ENCODE peak calls at places on chromosome 16, in seven cellular contexts. C, I, X, G, T, U and M are unnamed samples.

GRCh38 chr16:31073073-31073822 is 792 bp downstream of the ZNF668 start:
- DNase-seq in C (peak), I (peak), X (peak), G (no peak), T (peak), U (peak), M (peak)

GRCh38 chr16:23318639-23319038 is 16.5 kb downstream of the SCNN1B start:
- DNase-seq in C (no peak), I (no peak), X (no peak), G (no peak), T (no peak), U (no peak), M (no peak)

GRCh38 chr16:84117482-84117843 is 721 bp upstream of the MBTPS1 start:
- DNase-seq in C (peak), I (no peak), X (no peak), G (no peak), T (no peak), U (no peak), M (peak)

GRCh38 chr16:65521685-65522338 is 399.9 kb upstream of the CDH11 start:
- DNase-seq in C (no peak), I (no peak), X (no peak), G (no peak), T (no peak), U (no peak), M (no peak)

GRCh38 chr16:79176987-79177386 is 423.6 kb downstream of the MAF start:
- DNase-seq in C (no peak), I (no peak), X (no peak), G (no peak), T (no peak), U (no peak), M (no peak)

GRCh38 chr16:23557779-23558330 is 328 bp downstream of the UBFD1 start:
- DNase-seq in C (no peak), I (no peak), X (peak), G (no peak), T (no peak), U (no peak), M (peak)

GRCh38 chr16:64162613-64163375 is 959.1 kb downstream of the CDH11 start:
- DNase-seq in C (no peak), I (no peak), X (no peak), G (no peak), T (no peak), U (no peak), M (no peak)

GRCh38 chr16:82470506-82471196 is 156.1 kb upstream of the CDH13 start:
- DNase-seq in C (no peak), I (no peak), X (peak), G (no peak), T (no peak), U (no peak), M (no peak)

GRCh38 chr16:63461248-63461841 is 1425.1 kb upstream of the CDH8 start:
- DNase-seq in C (peak), I (no peak), X (peak), G (no peak), T (peak), U (no peak), M (no peak)

GRCh38 chr16:4535627-4536108 is 2.9 kb downstream of the CDIP1 start:
- DNase-seq in C (no peak), I (no peak), X (no peak), G (no peak), T (no peak), U (no peak), M (no peak)

GRCh38 chr16:57800213-57801097 is 1.8 kb downstream of the KIFC3 start:
- DNase-seq in C (peak), I (no peak), X (no peak), G (no peak), T (no peak), U (peak), M (no peak)

GRCh38 chr16:14321542-14321941 is 250.4 kb downstream of the MRTFB start:
- DNase-seq in C (peak), I (no peak), X (no peak), G (no peak), T (no peak), U (peak), M (no peak)

GRCh38 chr16:67154578-67155304 is 3.9 kb upstream of the B3GNT9 start:
- DNase-seq in C (no peak), I (no peak), X (no peak), G (no peak), T (no peak), U (no peak), M (no peak)

GRCh38 chr16:67279296-67280089 is at the start of gene PLEKHG4:
- DNase-seq in C (peak), I (peak), X (peak), G (peak), T (peak), U (no peak), M (peak)

GRCh38 chr16:57623251-57624043 is 5.0 kb upstream of the ADGRG1 start:
- DNase-seq in C (no peak), I (no peak), X (peak), G (no peak), T (peak), U (peak), M (no peak)

GRCh38 chr16:23008041-23008440 is 141.2 kb downstream of the USP31 start:
- DNase-seq in C (no peak), I (no peak), X (no peak), G (no peak), T (no peak), U (no peak), M (no peak)

GRCh38 chr16:28069921-28070794 is 6.6 kb upstream of the GSG1L start:
- DNase-seq in C (no peak), I (no peak), X (no peak), G (no peak), T (no peak), U (no peak), M (no peak)

GRCh38 chr16:79500305-79500704 is 100.2 kb downstream of the MAF start:
- DNase-seq in C (no peak), I (no peak), X (no peak), G (no peak), T (no peak), U (no peak), M (no peak)

GRCh38 chr16:89292443-89293078 is 75.1 kb downstream of the ZNF778 start:
- DNase-seq in C (no peak), I (no peak), X (peak), G (no peak), T (no peak), U (no peak), M (no peak)

GRCh38 chr16:68954871-68955635 is 111.7 kb downstream of the TANGO6 start:
- DNase-seq in C (peak), I (no peak), X (no peak), G (no peak), T (no peak), U (no peak), M (no peak)

GRCh38 chr16:72084445-72084844 is 9.0 kb downstream of the TXNL4B start:
- DNase-seq in C (no peak), I (no peak), X (no peak), G (no peak), T (no peak), U (no peak), M (no peak)

GRCh38 chr16:28110479-28110878 is 47.0 kb upstream of the GSG1L start:
- DNase-seq in C (no peak), I (no peak), X (no peak), G (no peak), T (no peak), U (no peak), M (no peak)

GRCh38 chr16:30534368-30535105 is at the start of gene ZNF747:
- DNase-seq in C (peak), I (peak), X (peak), G (peak), T (peak), U (peak), M (peak)

GRCh38 chr16:7185689-7186088 is 147.0 kb upstream of the RBFOX1 start:
- DNase-seq in C (no peak), I (no peak), X (peak), G (no peak), T (no peak), U (peak), M (no peak)

GRCh38 chr16:29806096-29806579 is at the start of gene MAZ:
- DNase-seq in C (peak), I (no peak), X (no peak), G (no peak), T (no peak), U (peak), M (no peak)

GRCh38 chr16:68395806-68396205 is 52.5 kb downstream of the SMPD3 start:
- DNase-seq in C (no peak), I (no peak), X (no peak), G (no peak), T (no peak), U (no peak), M (no peak)

GRCh38 chr16:47777191-47777590 is 316.1 kb downstream of the PHKB start:
- DNase-seq in C (no peak), I (no peak), X (no peak), G (no peak), T (no peak), U (no peak), M (no peak)

GRCh38 chr16:16171332-16171919 is 51.9 kb downstream of the ABCC6 start:
- DNase-seq in C (no peak), I (no peak), X (no peak), G (no peak), T (no peak), U (no peak), M (no peak)

GRCh38 chr16:16166952-16167351 is 56.3 kb downstream of the ABCC6 start:
- DNase-seq in C (no peak), I (no peak), X (no peak), G (no peak), T (no peak), U (no peak), M (no peak)

GRCh38 chr16:16166085-16166484 is 57.2 kb downstream of the ABCC6 start:
- DNase-seq in C (no peak), I (no peak), X (no peak), G (no peak), T (no peak), U (no peak), M (no peak)

GRCh38 chr16:16169615-16170014 is 53.7 kb downstream of the ABCC6 start:
- DNase-seq in C (no peak), I (no peak), X (no peak), G (no peak), T (no peak), U (no peak), M (no peak)

DNA sequence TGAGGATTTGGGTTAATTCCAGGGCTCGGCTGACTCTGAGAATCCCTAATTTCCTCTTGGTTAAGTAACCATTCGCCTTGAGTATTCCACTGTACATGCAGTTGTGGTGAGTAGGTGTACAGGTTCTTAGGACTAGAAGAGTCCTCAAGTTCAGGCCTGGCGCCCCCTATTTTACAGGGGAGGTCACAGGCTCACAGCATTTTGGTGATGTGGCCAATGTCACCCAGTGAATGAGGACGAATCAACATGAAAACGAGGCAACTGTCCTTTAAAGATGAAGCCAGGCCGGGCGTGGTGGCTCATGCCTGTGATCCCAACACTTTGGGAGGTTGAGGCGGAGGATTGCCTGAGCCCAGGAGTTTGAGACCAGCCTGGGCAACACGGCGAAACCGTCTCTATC is 55.4 kb downstream of the ABCC6 start:
- DNase-seq in C (no peak), I (no peak), X (no peak), G (no peak), T (no peak), U (no peak), M (no peak)
- TF ChIP-seq TAF1 in C (no peak), I (no peak), X (no peak), G (no peak), T (no peak), U (no peak), M (no peak)

DNA sequence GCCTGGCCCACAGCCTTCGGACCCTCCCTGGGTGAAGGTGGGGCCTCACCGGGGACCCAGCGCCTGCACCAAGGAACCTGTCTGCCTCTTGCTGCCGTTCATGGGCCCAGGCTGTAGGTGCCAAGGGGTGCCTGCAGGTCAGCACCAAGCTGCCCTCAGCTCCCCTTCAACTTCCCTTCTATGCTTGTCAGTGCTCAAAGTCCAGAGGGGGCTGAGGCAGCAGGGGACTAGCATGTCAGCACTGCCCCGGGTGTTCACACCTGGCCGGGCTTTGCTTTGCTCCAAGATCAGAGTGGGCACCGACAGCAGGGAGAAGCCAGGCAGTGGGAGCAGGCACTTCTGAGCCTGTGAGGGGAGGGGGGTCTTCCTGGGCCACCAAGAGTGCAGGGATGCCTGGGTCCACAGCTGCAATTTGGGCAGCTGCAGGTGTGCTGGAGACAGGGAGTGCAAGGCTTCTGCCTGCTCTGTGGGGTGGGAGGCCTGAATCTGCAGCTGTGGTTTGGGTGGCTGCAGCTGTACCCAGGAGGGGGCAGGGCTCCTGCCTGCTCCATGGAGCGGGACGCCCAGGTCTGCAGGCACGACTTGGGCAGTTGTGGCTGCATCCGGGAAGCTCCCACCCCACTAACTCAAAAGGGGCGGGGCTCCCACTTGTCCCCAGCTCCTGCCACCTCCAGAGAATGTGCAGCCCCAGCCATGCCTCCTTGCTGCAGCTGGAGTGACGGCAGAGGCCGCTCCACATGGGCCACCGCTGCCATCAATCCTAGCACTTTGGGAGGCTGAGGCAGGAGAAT is 27.6 kb upstream of the PRM1 start:
- DNase-seq in C (no peak), I (peak), X (peak), G (peak), T (no peak), U (peak), M (no peak)
- TF ChIP-seq POLR2AphosphoS5 in C (no peak), I (peak), X (peak), G (no peak), T (no peak), U (no peak), M (peak)

GRCh38 chr16:1349351-1349750 is 2.3 kb downstream of the TSR3 start:
- DNase-seq in C (no peak), I (no peak), X (no peak), G (no peak), T (no peak), U (no peak), M (no peak)

GRCh38 chr16:1349951-1350350 is 1.7 kb downstream of the TSR3 start:
- DNase-seq in C (no peak), I (no peak), X (no peak), G (no peak), T (no peak), U (no peak), M (no peak)

GRCh38 chr16:1351582-1352362 is at the start of the genes GNPTG and TSR3:
- DNase-seq in C (peak), I (peak), X (peak), G (peak), T (peak), U (peak), M (peak)

GRCh38 chr16:1351215-1351581 is 480 bp downstream of the TSR3 start:
- DNase-seq in C (no peak), I (no peak), X (no peak), G (no peak), T (peak), U (no peak), M (no peak)

GRCh38 chr16:1350691-1351090 is 987 bp downstream of the TSR3 start:
- DNase-seq in C (no peak), I (no peak), X (no peak), G (no peak), T (no peak), U (no peak), M (no peak)
- TF ChIP-seq TAF1 in C (no peak), I (no peak), X (no peak), G (no peak), T (no peak), U (no peak), M (no peak)

DNA sequence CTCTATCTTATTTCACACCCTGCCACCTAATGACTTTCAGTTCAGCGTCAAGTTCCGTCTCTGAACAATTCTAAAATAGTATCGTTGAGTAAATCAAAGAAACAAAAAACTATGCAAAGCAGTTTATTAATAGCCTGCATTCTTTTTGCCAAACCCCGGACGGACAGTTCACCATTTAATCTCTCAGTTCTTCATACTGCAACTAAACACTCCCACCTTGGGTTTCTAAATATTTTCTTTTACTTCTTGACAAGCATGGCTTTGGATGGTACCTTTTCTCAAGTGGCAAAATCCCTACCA is 1.2 kb downstream of the MYH11 start:
- DNase-seq in C (no peak), I (no peak), X (no peak), G (no peak), T (no peak), U (no peak), M (no peak)
- TF ChIP-seq POLR2AphosphoS5 in C (no peak), I (no peak), X (no peak), G (no peak), T (no peak), U (no peak), M (no peak)

GRCh38 chr16:87824016-87824990 is 45.0 kb downstream of the SLC7A5 start:
- DNase-seq in C (no peak), I (no peak), X (no peak), G (no peak), T (no peak), U (no peak), M (no peak)

GRCh38 chr16:87822002-87822390 is 47.3 kb downstream of the SLC7A5 start:
- DNase-seq in C (no peak), I (no peak), X (no peak), G (no peak), T (no peak), U (no peak), M (no peak)

GRCh38 chr16:87821346-87822001 is 47.8 kb downstream of the SLC7A5 start:
- DNase-seq in C (no peak), I (no peak), X (no peak), G (no peak), T (no peak), U (no peak), M (no peak)

GRCh38 chr16:87823146-87823929 is 46.0 kb downstream of the SLC7A5 start:
- DNase-seq in C (no peak), I (no peak), X (no peak), G (no peak), T (no peak), U (no peak), M (no peak)

DNA sequence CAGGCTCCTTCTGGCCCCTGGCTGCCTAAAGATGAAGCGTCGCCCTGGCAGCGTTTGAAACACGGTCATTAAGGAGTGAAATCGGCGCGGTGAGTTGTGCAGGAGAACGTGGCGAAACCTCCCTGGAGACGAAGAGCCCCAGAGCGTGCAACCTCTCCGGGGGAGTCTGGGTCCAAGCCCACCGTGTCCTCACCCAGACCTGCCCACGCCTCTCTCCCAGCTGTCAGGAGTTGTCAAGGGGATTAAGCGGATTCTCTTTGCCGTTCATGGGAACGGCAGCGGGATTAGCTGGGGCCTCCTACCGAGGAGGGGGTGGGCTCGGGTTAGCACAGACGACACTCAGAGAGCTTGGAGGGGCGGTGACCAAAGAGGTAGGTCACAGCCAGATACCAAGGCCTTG is 46.7 kb downstream of the SLC7A5 start:
- DNase-seq in C (no peak), I (no peak), X (no peak), G (no peak), T (no peak), U (no peak), M (no peak)
- TF ChIP-seq TAF1 in C (no peak), I (no peak), X (no peak), G (no peak), T (no peak), U (no peak), M (no peak)

GRCh38 chr16:87956169-87956770 is 5.0 kb downstream of the BANP start:
- DNase-seq in C (no peak), I (peak), X (no peak), G (peak), T (no peak), U (peak), M (peak)
- TF ChIP-seq POLR2AphosphoS5 in C (no peak), I (no peak), X (no peak), G (peak), T (no peak), U (no peak), M (peak)